ENCODE peak calls at places on chromosomes 3 and 15, in four cellular contexts. One of them, this sample, is unnamed.

GRCh38 chr15:99155961-99156443 is 51.1 kb downstream of the SYNM start:
- DNase-seq in HCT116: no peak
- DNase-seq in GM12864: no peak
- DNase-seq in cardiac fibroblast: peak
- DNase-seq in this sample: peak

GRCh38 chr3:99504258-99504657 is 134.1 kb upstream of the COL8A1 start:
- DNase-seq in cardiac fibroblast: peak
- DNase-seq in GM12864: no peak
- DNase-seq in HCT116: no peak
- DNase-seq in this sample: peak

GRCh38 chr3:116051586-116051985 is 393.7 kb downstream of the LSAMP start:
- DNase-seq in HCT116: no peak
- DNase-seq in GM12864: no peak
- DNase-seq in cardiac fibroblast: no peak
- DNase-seq in this sample: no peak

GRCh38 chr15:64950888-64951287 is 38.8 kb downstream of the SPG21 start:
- DNase-seq in HCT116: no peak
- DNase-seq in cardiac fibroblast: no peak
- DNase-seq in GM12864: no peak
- DNase-seq in this sample: no peak

GRCh38 chr3:194163697-194164096 is 27.7 kb downstream of the HES1 start:
- DNase-seq in HCT116: no peak
- DNase-seq in GM12864: no peak
- DNase-seq in cardiac fibroblast: no peak
- DNase-seq in this sample: no peak

GRCh38 chr15:43915820-43916660 is 89.2 kb downstream of the WDR76 start:
- DNase-seq in cardiac fibroblast: no peak
- DNase-seq in HCT116: no peak
- DNase-seq in GM12864: no peak
- DNase-seq in this sample: no peak

GRCh38 chr15:84783493-84784251 is 33.5 kb upstream of the ALPK3 start:
- DNase-seq in GM12864: no peak
- DNase-seq in cardiac fibroblast: no peak
- DNase-seq in HCT116: no peak
- DNase-seq in this sample: no peak

GRCh38 chr3:36812240-36812639 is 47.9 kb upstream of the DCLK3 start:
- DNase-seq in cardiac fibroblast: no peak
- DNase-seq in GM12864: no peak
- DNase-seq in HCT116: no peak
- DNase-seq in this sample: no peak

GRCh38 chr3:55704521-55704920 is 217.4 kb upstream of the WNT5A start:
- DNase-seq in GM12864: no peak
- DNase-seq in HCT116: no peak
- DNase-seq in cardiac fibroblast: peak
- DNase-seq in this sample: no peak

GRCh38 chr3:29140706-29141105 is 140.2 kb upstream of the RBMS3 start:
- DNase-seq in cardiac fibroblast: peak
- DNase-seq in GM12864: no peak
- DNase-seq in HCT116: no peak
- DNase-seq in this sample: peak

GRCh38 chr3:95923496-95924210 is 890.7 kb upstream of the EPHA6 start:
- DNase-seq in cardiac fibroblast: peak
- DNase-seq in GM12864: no peak
- DNase-seq in HCT116: no peak
- DNase-seq in this sample: peak

GRCh38 chr15:51288143-51289065 is 50.0 kb downstream of the CYP19A1 start:
- DNase-seq in HCT116: no peak
- DNase-seq in GM12864: no peak
- DNase-seq in cardiac fibroblast: peak
- DNase-seq in this sample: peak

GRCh38 chr3:12476238-12476897 is 7.9 kb upstream of the TSEN2 start:
- DNase-seq in cardiac fibroblast: peak
- DNase-seq in HCT116: no peak
- DNase-seq in GM12864: no peak
- DNase-seq in this sample: peak

GRCh38 chr15:52068004-52068403 is 44.6 kb downstream of the BCL2L10 start:
- DNase-seq in GM12864: no peak
- DNase-seq in HCT116: no peak
- DNase-seq in cardiac fibroblast: peak
- DNase-seq in this sample: no peak

GRCh38 chr3:44132061-44132460 is 109.6 kb upstream of the TOPAZ1 start:
- DNase-seq in cardiac fibroblast: peak
- DNase-seq in HCT116: no peak
- DNase-seq in GM12864: no peak
- DNase-seq in this sample: no peak

GRCh38 chr3:123168605-123169004 is 33.1 kb upstream of the SEC22A start:
- DNase-seq in HCT116: no peak
- DNase-seq in GM12864: no peak
- DNase-seq in cardiac fibroblast: no peak
- DNase-seq in this sample: no peak

GRCh38 chr15:48096813-48097212 is 24.0 kb upstream of the SLC24A5 start:
- DNase-seq in cardiac fibroblast: peak
- DNase-seq in GM12864: no peak
- DNase-seq in HCT116: no peak
- DNase-seq in this sample: peak

GRCh38 chr3:131353946-131354345 is 27.6 kb upstream of the NUDT16 start:
- DNase-seq in GM12864: no peak
- DNase-seq in cardiac fibroblast: no peak
- DNase-seq in HCT116: no peak
- DNase-seq in this sample: no peak

DNA sequence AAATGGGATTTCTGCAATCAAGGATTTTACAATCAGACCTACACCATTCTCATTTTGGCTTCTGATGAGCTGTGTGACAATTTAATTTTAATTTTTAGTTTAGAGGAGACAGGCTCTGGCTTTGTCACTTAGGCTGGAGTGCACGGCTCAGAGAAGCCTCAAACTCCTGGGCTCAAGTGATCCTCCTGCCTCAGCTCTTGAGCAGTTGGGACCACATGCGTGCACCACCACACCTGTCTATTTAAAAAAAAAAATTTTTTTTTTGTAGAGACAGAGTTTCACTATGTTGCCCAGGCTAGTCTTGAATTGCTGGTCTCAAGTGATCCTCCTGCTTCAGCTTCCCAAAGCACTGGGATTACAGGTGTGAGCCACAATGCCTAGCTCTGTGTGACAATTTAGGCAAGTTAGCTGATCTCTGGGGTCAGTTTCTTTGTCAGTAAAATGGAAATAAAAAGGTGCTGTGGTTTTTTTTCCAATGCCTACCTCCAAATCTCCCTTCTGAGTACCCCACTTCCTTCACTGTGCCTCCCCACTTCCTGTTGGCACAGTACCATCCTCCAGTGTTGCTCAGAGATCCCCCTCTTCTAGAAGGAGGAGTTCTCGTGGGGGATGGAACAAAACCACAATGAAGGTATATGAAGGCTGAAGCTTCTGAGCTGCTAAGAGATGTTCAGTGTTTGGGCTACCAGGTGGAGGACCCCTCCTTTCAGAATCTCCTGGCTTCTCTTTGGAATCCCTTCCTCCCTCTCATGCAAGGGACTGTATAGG is 54.1 kb upstream of the GSK3B start:
- DNase-seq in HCT116: no peak
- DNase-seq in cardiac fibroblast: no peak
- DNase-seq in GM12864: no peak
- DNase-seq in this sample: no peak
- TF ChIP-seq CTCF in HCT116: no peak
- TF ChIP-seq CTCF in cardiac fibroblast: no peak
- TF ChIP-seq CTCF in GM12864: no peak
- TF ChIP-seq CTCF in this sample: no peak

GRCh38 chr15:89863918-89864317 is 29.9 kb downstream of the AP3S2 start:
- DNase-seq in HCT116: no peak
- DNase-seq in GM12864: no peak
- DNase-seq in cardiac fibroblast: peak
- DNase-seq in this sample: peak

GRCh38 chr15:89870688-89871288 is 23.0 kb downstream of the AP3S2 start:
- DNase-seq in HCT116: no peak
- DNase-seq in GM12864: no peak
- DNase-seq in cardiac fibroblast: no peak
- DNase-seq in this sample: no peak

GRCh38 chr15:89860446-89860845 is 33.3 kb downstream of the AP3S2 start:
- DNase-seq in cardiac fibroblast: no peak
- DNase-seq in GM12864: no peak
- DNase-seq in HCT116: no peak
- DNase-seq in this sample: peak

GRCh38 chr15:89860851-89861360 is 32.9 kb downstream of the AP3S2 start:
- DNase-seq in HCT116: no peak
- DNase-seq in cardiac fibroblast: no peak
- DNase-seq in GM12864: no peak
- DNase-seq in this sample: peak

GRCh38 chr15:89864958-89865739 is 28.6 kb downstream of the AP3S2 start:
- DNase-seq in HCT116: no peak
- DNase-seq in GM12864: no peak
- DNase-seq in cardiac fibroblast: no peak
- DNase-seq in this sample: no peak
- TF ChIP-seq CTCF in HCT116: no peak
- TF ChIP-seq CTCF in GM12864: no peak
- TF ChIP-seq CTCF in cardiac fibroblast: no peak
- TF ChIP-seq CTCF in this sample: peak

GRCh38 chr3:195556390-195556789 is 13.3 kb upstream of the PPP1R2 start:
- DNase-seq in cardiac fibroblast: peak
- DNase-seq in HCT116: no peak
- DNase-seq in GM12864: no peak
- DNase-seq in this sample: peak
- TF ChIP-seq CTCF in cardiac fibroblast: peak
- TF ChIP-seq CTCF in HCT116: peak
- TF ChIP-seq CTCF in GM12864: peak
- TF ChIP-seq CTCF in this sample: peak

GRCh38 chr15:40273428-40273827 is 9.4 kb downstream of the ANKRD63 start:
- DNase-seq in HCT116: no peak
- DNase-seq in cardiac fibroblast: no peak
- DNase-seq in GM12864: no peak
- DNase-seq in this sample: no peak
- TF ChIP-seq CTCF in HCT116: no peak
- TF ChIP-seq CTCF in cardiac fibroblast: no peak
- TF ChIP-seq CTCF in GM12864: no peak
- TF ChIP-seq CTCF in this sample: no peak

This sample was measured in fibroblast of villous mesenchyme.